ENCODE peak calls at places on chromosomes 7 and 10, in nine cellular contexts. Z, V, F, B, P, N, T, I and D are unnamed samples.
A peak's percentile ranks its signal among the peaks of the same experiment; 100 is the strongest.

GRCh38 chr7:131506597-131506996 is 49.8 kb downstream of the PODXL start:
- DNase-seq in Z (peak; percentile 21), T (no peak), V (no peak), F (no peak), I (no peak), N (no peak), P (no peak), B (no peak), D (no peak)

GRCh38 chr7:73738220-73738611 is 386 bp downstream of the ABHD11 start:
- DNase-seq in V (no peak), T (peak; percentile 61), I (peak; percentile 81), F (peak; percentile 65), Z (peak; percentile 73), N (peak; percentile 71), B (no peak), P (peak; percentile 25), D (peak; percentile 74)

GRCh38 chr7:102279537-102280400 is 6.9 kb upstream of the SH2B2 start:
- DNase-seq in P (peak; percentile 55), B (peak; percentile 27), Z (peak; percentile 60), V (no peak), I (peak; percentile 50), F (peak; percentile 57), N (peak; percentile 62), T (no peak), D (peak; percentile 68)

GRCh38 chr7:64555046-64555445 is 7.8 kb downstream of the ZNF680 start:
- DNase-seq in P (no peak), B (no peak), F (no peak), N (no peak), T (no peak), V (no peak), I (no peak), Z (no peak), D (no peak)

GRCh38 chr7:19984231-19984632 is 210.8 kb upstream of the TMEM196 start:
- DNase-seq in T (no peak), P (no peak), N (no peak), I (no peak), V (no peak), F (no peak), Z (peak; percentile 17), B (no peak), D (no peak)

GRCh38 chr7:134120405-134120804 is 6.7 kb upstream of the LRGUK start:
- DNase-seq in F (no peak), I (no peak), Z (no peak), T (no peak), V (no peak), P (peak; percentile 3), B (no peak), N (no peak), D (no peak)

GRCh38 chr10:97849101-97849490 is 547 bp upstream of the GOLGA7B start:
- DNase-seq in P (no peak), N (no peak), T (no peak), B (no peak), F (no peak), I (peak; percentile 20), V (no peak), Z (peak; percentile 54), D (no peak)

GRCh38 chr10:70596860-70597809 is 5.4 kb downstream of the PRF1 start:
- DNase-seq in B (no peak), P (no peak), T (no peak), Z (no peak), F (no peak), V (no peak), I (no peak), N (no peak), D (no peak)

GRCh38 chr7:10122573-10123100 is 851.0 kb upstream of the PHF14 start:
- DNase-seq in F (no peak), P (no peak), T (peak; percentile 44), V (peak; percentile 15), N (no peak), I (no peak), Z (no peak), B (no peak), D (no peak)

GRCh38 chr10:63064706-63065105 is 68.4 kb upstream of the NRBF2 start:
- DNase-seq in B (no peak), N (no peak), F (no peak), V (no peak), P (no peak), T (no peak), Z (no peak), I (no peak), D (no peak)

GRCh38 chr10:13173619-13174018 is 12.3 kb downstream of the MCM10 start:
- DNase-seq in T (no peak), I (no peak), N (no peak), Z (no peak), P (no peak), F (no peak), B (no peak), V (no peak), D (no peak)

GRCh38 chr10:130140425-130140824 is 4.2 kb downstream of the GLRX3 start:
- DNase-seq in F (no peak), B (no peak), T (no peak), I (no peak), Z (no peak), N (no peak), V (no peak), P (no peak), D (no peak)

GRCh38 chr10:124605481-124605855 is 138.7 kb downstream of the FAM53B start:
- DNase-seq in B (no peak), Z (no peak), P (no peak), V (no peak), T (no peak), I (no peak), N (no peak), F (no peak), D (peak; percentile 12)

GRCh38 chr10:120606051-120606764 is 149.2 kb downstream of the PLPP4 start:
- DNase-seq in P (no peak), T (no peak), F (no peak), Z (no peak), N (no peak), V (no peak), I (no peak), B (no peak), D (no peak)

GRCh38 chr7:19144661-19145428 is at the start of gene FERD3L:
- DNase-seq in P (no peak), N (no peak), Z (no peak), T (no peak), V (no peak), I (no peak), B (no peak), F (no peak), D (no peak)

DNA sequence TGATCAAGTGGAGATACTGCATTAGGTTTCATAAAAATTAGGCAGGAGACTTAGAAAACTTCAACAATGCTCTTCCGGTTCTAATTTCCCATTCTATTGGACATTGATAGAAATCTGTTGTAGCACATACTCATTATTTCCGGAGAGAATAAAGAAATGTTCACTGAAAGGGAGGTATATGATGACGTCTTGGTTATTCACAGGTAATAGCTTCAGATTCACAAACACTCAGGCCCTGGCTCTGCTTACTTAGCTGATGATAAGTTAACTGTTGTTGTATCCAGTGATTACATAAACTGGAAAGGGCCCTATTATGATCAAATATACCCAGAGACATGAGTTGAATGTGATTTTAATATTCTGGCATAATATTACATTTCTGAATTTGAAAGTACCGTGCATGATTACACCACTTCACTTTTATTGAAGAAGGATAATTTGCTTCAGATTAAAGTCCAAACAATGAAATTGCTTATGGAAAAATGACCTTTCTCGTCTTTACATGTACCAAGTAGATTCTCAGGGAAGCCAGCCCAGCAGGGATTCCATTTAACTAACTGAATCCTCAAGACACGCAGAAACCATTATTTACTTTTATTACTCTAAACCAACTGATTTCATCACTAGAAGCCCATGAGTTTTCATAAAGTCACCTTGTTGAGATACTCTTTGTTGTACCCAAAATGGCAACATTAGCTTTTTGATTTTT is 288.0 kb upstream of the PITRM1 start:
- DNase-seq in F (no peak), P (no peak), Z (no peak), T (no peak), B (no peak), V (no peak), N (no peak), I (no peak), D (no peak)
- H3K27ac ChIP-seq in F (no peak overlapping the region), P (no peak overlapping the region), Z (no peak overlapping the region), T (no peak overlapping the region), B (no peak overlapping the region), V (no peak overlapping the region), N (no peak overlapping the region), I (peak overlapping the region; percentile 30), D (no peak overlapping the region)

GRCh38 chr7:92178928-92179373 is at the start of gene LRRD1:
- DNase-seq in I (peak; percentile 94), Z (peak; percentile 97), B (peak; percentile 71), N (peak; percentile 86), F (peak; percentile 90), V (peak; percentile 89), P (peak; percentile 73), T (peak; percentile 85), D (peak; percentile 93)
- TF ChIP-seq POLR2A in I (no peak), Z (peak; percentile 81), B (no peak), N (no peak), F (no peak), V (no peak), P (no peak), T (no peak), D (no peak)

DNA sequence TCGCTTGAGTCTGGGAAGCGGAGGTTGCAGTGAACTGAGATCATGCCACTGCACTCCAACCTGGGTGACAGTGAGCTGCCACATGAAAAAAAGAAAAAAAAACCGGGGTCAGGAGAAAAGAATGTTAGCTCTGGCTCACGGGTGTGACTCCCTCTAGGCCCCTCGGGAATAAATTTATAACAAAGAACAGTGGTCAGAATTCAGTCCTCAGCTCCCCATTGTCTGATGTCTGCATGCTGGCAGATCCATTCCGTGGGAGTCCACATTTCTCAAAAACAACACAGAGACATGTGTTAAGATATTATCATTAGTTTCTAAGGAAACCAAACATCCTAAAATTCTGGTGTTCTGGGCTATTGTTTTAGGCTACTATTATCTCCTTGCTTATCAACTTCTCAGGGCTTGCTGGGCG is 90.6 kb downstream of the MARCHF5 start:
- DNase-seq in I (no peak), V (no peak), P (no peak), Z (no peak), B (no peak), F (no peak), N (no peak), T (no peak), D (no peak)
- H3K27ac ChIP-seq in I (no peak overlapping the region), V (no peak overlapping the region), P (no peak overlapping the region), Z (no peak overlapping the region), B (no peak overlapping the region), F (no peak overlapping the region), N (no peak overlapping the region), T (no peak overlapping the region), D (no peak overlapping the region)

GRCh38 chr7:77420438-77420837 is 4.3 kb upstream of the GSAP start:
- DNase-seq in T (no peak), V (no peak), P (no peak), I (no peak), F (no peak), N (no peak), Z (no peak), B (no peak), D (no peak)

GRCh38 chr7:77421273-77421672 is 5.1 kb upstream of the GSAP start:
- DNase-seq in I (no peak), F (no peak), Z (no peak), V (no peak), B (no peak), N (no peak), P (no peak), T (no peak), D (no peak)

GRCh38 chr7:77416621-77417371 is 647 bp upstream of the GSAP start:
- DNase-seq in P (no peak), T (no peak), Z (no peak), I (no peak), N (no peak), V (no peak), B (no peak), F (peak; percentile 59), D (no peak)

GRCh38 chr7:77417801-77418200 is 1.7 kb upstream of the GSAP start:
- DNase-seq in T (no peak), B (no peak), F (no peak), Z (no peak), N (no peak), I (no peak), P (no peak), V (no peak), D (no peak)

GRCh38 chr7:77419102-77419501 is 3.0 kb upstream of the GSAP start:
- DNase-seq in Z (no peak), B (no peak), I (no peak), N (no peak), T (no peak), F (no peak), P (no peak), V (no peak), D (no peak)
- TF ChIP-seq POLR2A in Z (no peak), B (no peak), I (no peak), N (no peak), T (no peak), F (no peak), P (no peak), V (no peak), D (no peak)